ENCODE peak calls at places on chromosome 12, in six cellular contexts. One of them, this sample, is unnamed. For H3K36me3, the result is how much of the 10 kb centered on the place peaks cover.

GRCh38 chr12:130663510-130663909 is 52.6 kb downstream of the RIMBP2 start:
- DNase-seq in Caco-2: no peak
- DNase-seq in CD4-positive, CD25-positive, alpha-beta regulatory T cell: no peak
- DNase-seq in effector memory CD4-positive, alpha-beta T cell: no peak
- DNase-seq in DND-41: no peak
- DNase-seq in iPS DF 6.9: no peak
- DNase-seq in this sample: no peak

GRCh38 chr12:64894827-64895475 is 70.5 kb downstream of the TBC1D30 start:
- DNase-seq in Caco-2: no peak
- DNase-seq in CD4-positive, CD25-positive, alpha-beta regulatory T cell: no peak
- DNase-seq in effector memory CD4-positive, alpha-beta T cell: no peak
- DNase-seq in DND-41: no peak
- DNase-seq in iPS DF 6.9: no peak
- DNase-seq in this sample: no peak

GRCh38 chr12:130249376-130249775 is 87.1 kb downstream of the FZD10 start:
- DNase-seq in Caco-2: no peak
- DNase-seq in CD4-positive, CD25-positive, alpha-beta regulatory T cell: no peak
- DNase-seq in effector memory CD4-positive, alpha-beta T cell: no peak
- DNase-seq in DND-41: no peak
- DNase-seq in iPS DF 6.9: no peak
- DNase-seq in this sample: peak

GRCh38 chr12:47039079-47039478 is 40.3 kb upstream of the PCED1B start:
- DNase-seq in Caco-2: no peak
- DNase-seq in CD4-positive, CD25-positive, alpha-beta regulatory T cell: no peak
- DNase-seq in effector memory CD4-positive, alpha-beta T cell: no peak
- DNase-seq in DND-41: no peak
- DNase-seq in iPS DF 6.9: no peak
- DNase-seq in this sample: no peak

GRCh38 chr12:29733060-29733459 is 50.7 kb downstream of the TMTC1 start:
- DNase-seq in Caco-2: no peak
- DNase-seq in CD4-positive, CD25-positive, alpha-beta regulatory T cell: no peak
- DNase-seq in effector memory CD4-positive, alpha-beta T cell: no peak
- DNase-seq in DND-41: no peak
- DNase-seq in iPS DF 6.9: no peak
- DNase-seq in this sample: no peak

GRCh38 chr12:102879144-102879763 is 37.8 kb downstream of the PAH start:
- DNase-seq in Caco-2: peak
- DNase-seq in CD4-positive, CD25-positive, alpha-beta regulatory T cell: no peak
- DNase-seq in effector memory CD4-positive, alpha-beta T cell: no peak
- DNase-seq in DND-41: peak
- DNase-seq in iPS DF 6.9: peak
- DNase-seq in this sample: peak

GRCh38 chr12:130633771-130634170 is 82.3 kb downstream of the RIMBP2 start:
- DNase-seq in Caco-2: no peak
- DNase-seq in CD4-positive, CD25-positive, alpha-beta regulatory T cell: no peak
- DNase-seq in effector memory CD4-positive, alpha-beta T cell: no peak
- DNase-seq in DND-41: no peak
- DNase-seq in iPS DF 6.9: no peak
- DNase-seq in this sample: peak

GRCh38 chr12:64931321-64931720 is 106.9 kb downstream of the TBC1D30 start:
- DNase-seq in Caco-2: no peak
- DNase-seq in CD4-positive, CD25-positive, alpha-beta regulatory T cell: no peak
- DNase-seq in effector memory CD4-positive, alpha-beta T cell: no peak
- DNase-seq in DND-41: no peak
- DNase-seq in iPS DF 6.9: no peak
- DNase-seq in this sample: no peak

GRCh38 chr12:32489070-32489469 is 89.7 kb downstream of the FGD4 start:
- DNase-seq in Caco-2: no peak
- DNase-seq in CD4-positive, CD25-positive, alpha-beta regulatory T cell: no peak
- DNase-seq in effector memory CD4-positive, alpha-beta T cell: no peak
- DNase-seq in DND-41: no peak
- DNase-seq in iPS DF 6.9: no peak
- DNase-seq in this sample: no peak

GRCh38 chr12:105107176-105107496 is 395 bp upstream of the WASHC4 start:
- DNase-seq in Caco-2: no peak
- DNase-seq in CD4-positive, CD25-positive, alpha-beta regulatory T cell: no peak
- DNase-seq in effector memory CD4-positive, alpha-beta T cell: no peak
- DNase-seq in DND-41: no peak
- DNase-seq in iPS DF 6.9: no peak
- DNase-seq in this sample: no peak

GRCh38 chr12:88299567-88300101 is 157.5 kb downstream of the TMTC3 start:
- DNase-seq in Caco-2: no peak
- DNase-seq in CD4-positive, CD25-positive, alpha-beta regulatory T cell: no peak
- DNase-seq in effector memory CD4-positive, alpha-beta T cell: no peak
- DNase-seq in DND-41: no peak
- DNase-seq in iPS DF 6.9: no peak
- DNase-seq in this sample: no peak

DNA sequence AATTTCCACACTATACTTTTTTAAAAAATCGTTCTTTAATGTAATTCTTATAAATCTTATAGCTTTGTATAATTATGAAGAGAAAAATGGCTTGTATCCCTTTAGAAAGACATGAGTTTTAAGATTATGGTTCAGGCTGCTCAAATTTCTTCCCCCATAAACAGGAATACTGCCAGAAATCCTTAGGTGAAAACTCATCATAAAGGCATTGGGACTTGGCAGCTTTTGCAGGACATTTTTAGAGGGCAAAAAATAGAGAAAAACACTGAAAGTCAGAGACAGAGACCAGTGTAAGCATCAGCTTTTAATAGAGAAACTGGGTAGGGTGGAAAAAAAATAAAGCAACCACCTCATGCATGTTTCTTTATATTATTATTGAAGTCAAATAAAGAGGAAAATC is 29.1 kb downstream of the LRRK2 start:
- DNase-seq in Caco-2: no peak
- DNase-seq in CD4-positive, CD25-positive, alpha-beta regulatory T cell: no peak
- DNase-seq in effector memory CD4-positive, alpha-beta T cell: no peak
- DNase-seq in DND-41: no peak
- DNase-seq in iPS DF 6.9: no peak
- DNase-seq in this sample: no peak
- H3K36me3 ChIP-seq in Caco-2: under half
- H3K36me3 ChIP-seq in CD4-positive, CD25-positive, alpha-beta regulatory T cell: under half
- H3K36me3 ChIP-seq in effector memory CD4-positive, alpha-beta T cell: under half
- H3K36me3 ChIP-seq in DND-41: under half
- H3K36me3 ChIP-seq in iPS DF 6.9: under half
- H3K36me3 ChIP-seq in this sample: under half

GRCh38 chr12:25501565-25501964 is 51.5 kb downstream of the LMNTD1 start:
- DNase-seq in Caco-2: no peak
- DNase-seq in CD4-positive, CD25-positive, alpha-beta regulatory T cell: no peak
- DNase-seq in effector memory CD4-positive, alpha-beta T cell: no peak
- DNase-seq in DND-41: no peak
- DNase-seq in iPS DF 6.9: no peak
- DNase-seq in this sample: no peak
- H3K36me3 ChIP-seq in Caco-2: under half
- H3K36me3 ChIP-seq in CD4-positive, CD25-positive, alpha-beta regulatory T cell: under half
- H3K36me3 ChIP-seq in effector memory CD4-positive, alpha-beta T cell: under half
- H3K36me3 ChIP-seq in DND-41: under half
- H3K36me3 ChIP-seq in iPS DF 6.9: under half
- H3K36me3 ChIP-seq in this sample: under half

GRCh38 chr12:124397399-124397679 is 102.4 kb downstream of the RFLNA start:
- DNase-seq in Caco-2: no peak
- DNase-seq in CD4-positive, CD25-positive, alpha-beta regulatory T cell: no peak
- DNase-seq in effector memory CD4-positive, alpha-beta T cell: no peak
- DNase-seq in DND-41: no peak
- DNase-seq in iPS DF 6.9: no peak
- DNase-seq in this sample: no peak
- H3K36me3 ChIP-seq in Caco-2: under half
- H3K36me3 ChIP-seq in CD4-positive, CD25-positive, alpha-beta regulatory T cell: half or more
- H3K36me3 ChIP-seq in effector memory CD4-positive, alpha-beta T cell: half or more
- H3K36me3 ChIP-seq in DND-41: half or more
- H3K36me3 ChIP-seq in iPS DF 6.9: under half
- H3K36me3 ChIP-seq in this sample: under half

GRCh38 chr12:57154076-57154475 is 6.7 kb upstream of the LRP1-AS start:
- DNase-seq in Caco-2: no peak
- DNase-seq in CD4-positive, CD25-positive, alpha-beta regulatory T cell: no peak
- DNase-seq in effector memory CD4-positive, alpha-beta T cell: no peak
- DNase-seq in DND-41: no peak
- DNase-seq in iPS DF 6.9: no peak
- DNase-seq in this sample: no peak
- H3K36me3 ChIP-seq in Caco-2: under half
- H3K36me3 ChIP-seq in CD4-positive, CD25-positive, alpha-beta regulatory T cell: under half
- H3K36me3 ChIP-seq in effector memory CD4-positive, alpha-beta T cell: under half
- H3K36me3 ChIP-seq in DND-41: under half
- H3K36me3 ChIP-seq in iPS DF 6.9: under half
- H3K36me3 ChIP-seq in this sample: under half

DNA sequence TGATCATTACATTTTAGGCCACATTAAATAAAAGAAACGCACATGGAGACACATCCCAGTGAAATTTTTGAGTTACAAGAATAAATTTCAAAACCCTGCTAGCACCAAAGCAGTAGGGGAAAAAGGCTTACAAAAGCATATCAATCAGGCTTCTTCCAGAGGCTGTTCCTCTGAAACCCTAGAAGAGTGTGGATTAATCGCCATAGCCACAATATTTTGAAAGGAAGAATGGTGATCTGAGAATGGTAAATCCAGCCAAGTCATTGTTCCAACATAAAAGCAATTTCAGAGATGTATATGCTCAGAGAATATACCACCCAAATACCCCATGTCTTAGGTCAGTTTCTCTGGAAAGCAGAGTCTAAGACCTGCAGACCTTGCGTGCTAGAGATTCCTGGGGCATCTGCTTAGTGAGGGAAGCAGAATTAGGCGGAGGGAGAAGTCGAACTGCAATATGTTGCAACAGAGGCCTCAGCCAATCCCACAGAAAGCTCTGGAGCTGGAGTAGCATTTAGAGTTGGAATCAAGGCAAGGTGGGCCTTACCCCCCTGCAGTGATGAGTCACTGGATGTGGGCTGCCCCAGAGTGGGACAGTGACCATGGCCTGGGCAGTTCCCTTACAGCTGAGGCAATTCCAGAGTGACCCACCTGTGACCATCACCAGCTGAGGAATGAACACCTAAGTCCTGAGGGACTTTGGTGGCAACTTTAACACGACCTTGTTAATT is 125.2 kb downstream of the NTF3 start:
- DNase-seq in Caco-2: no peak
- DNase-seq in CD4-positive, CD25-positive, alpha-beta regulatory T cell: no peak
- DNase-seq in effector memory CD4-positive, alpha-beta T cell: no peak
- DNase-seq in DND-41: no peak
- DNase-seq in iPS DF 6.9: no peak
- DNase-seq in this sample: no peak
- H3K36me3 ChIP-seq in Caco-2: under half
- H3K36me3 ChIP-seq in CD4-positive, CD25-positive, alpha-beta regulatory T cell: under half
- H3K36me3 ChIP-seq in effector memory CD4-positive, alpha-beta T cell: under half
- H3K36me3 ChIP-seq in DND-41: under half
- H3K36me3 ChIP-seq in iPS DF 6.9: under half
- H3K36me3 ChIP-seq in this sample: under half

GRCh38 chr12:112182499-112182898 is 57.1 kb downstream of the TRAFD1 start:
- DNase-seq in Caco-2: no peak
- DNase-seq in CD4-positive, CD25-positive, alpha-beta regulatory T cell: no peak
- DNase-seq in effector memory CD4-positive, alpha-beta T cell: no peak
- DNase-seq in DND-41: no peak
- DNase-seq in iPS DF 6.9: no peak
- DNase-seq in this sample: peak

GRCh38 chr12:112179936-112180335 is 54.6 kb downstream of the TRAFD1 start:
- DNase-seq in Caco-2: peak
- DNase-seq in CD4-positive, CD25-positive, alpha-beta regulatory T cell: no peak
- DNase-seq in effector memory CD4-positive, alpha-beta T cell: no peak
- DNase-seq in DND-41: no peak
- DNase-seq in iPS DF 6.9: no peak
- DNase-seq in this sample: peak

GRCh38 chr12:112179341-112179740 is 54.0 kb downstream of the TRAFD1 start:
- DNase-seq in Caco-2: no peak
- DNase-seq in CD4-positive, CD25-positive, alpha-beta regulatory T cell: no peak
- DNase-seq in effector memory CD4-positive, alpha-beta T cell: no peak
- DNase-seq in DND-41: no peak
- DNase-seq in iPS DF 6.9: no peak
- DNase-seq in this sample: peak

GRCh38 chr12:112178796-112179195 is 53.4 kb downstream of the TRAFD1 start:
- DNase-seq in Caco-2: no peak
- DNase-seq in CD4-positive, CD25-positive, alpha-beta regulatory T cell: no peak
- DNase-seq in effector memory CD4-positive, alpha-beta T cell: no peak
- DNase-seq in DND-41: no peak
- DNase-seq in iPS DF 6.9: no peak
- DNase-seq in this sample: peak

GRCh38 chr12:112180422-112180821 is 55.1 kb downstream of the TRAFD1 start:
- DNase-seq in Caco-2: no peak
- DNase-seq in CD4-positive, CD25-positive, alpha-beta regulatory T cell: no peak
- DNase-seq in effector memory CD4-positive, alpha-beta T cell: no peak
- DNase-seq in DND-41: no peak
- DNase-seq in iPS DF 6.9: no peak
- DNase-seq in this sample: no peak
- H3K36me3 ChIP-seq in Caco-2: under half
- H3K36me3 ChIP-seq in CD4-positive, CD25-positive, alpha-beta regulatory T cell: under half
- H3K36me3 ChIP-seq in effector memory CD4-positive, alpha-beta T cell: under half
- H3K36me3 ChIP-seq in DND-41: half or more
- H3K36me3 ChIP-seq in iPS DF 6.9: under half
- H3K36me3 ChIP-seq in this sample: under half

This sample was measured in H7.